ENCODE peak calls at places on chromosome 6, in six cellular contexts. C is CD8-positive, alpha-beta memory T cell; L is lower lobe of right lung; G is lung; P is left lung; S is upper lobe of right lung. T is an unnamed sample.

GRCh38 chr6:38143191-38144154 is 323.9 kb downstream of the ZFAND3 start:
- DNase-seq in C (no peak), S (peak; percentile 49), L (no peak), G (no peak), P (no peak), T (no peak)

GRCh38 chr6:1622851-1623768 is 13.4 kb downstream of the FOXC1 start:
- DNase-seq in L (no peak), C (no peak), G (no peak), S (no peak), P (no peak), T (no peak)

GRCh38 chr6:145887969-145888368 is 73.4 kb upstream of the FBXO30 start:
- DNase-seq in L (no peak), C (no peak), G (no peak), S (no peak), P (no peak), T (no peak)

GRCh38 chr6:40326689-40327404 is 260.3 kb downstream of the LRFN2 start:
- DNase-seq in L (no peak), P (no peak), G (no peak), S (no peak), C (no peak), T (no peak)

GRCh38 chr6:78611097-78611625 is 256.2 kb upstream of the IRAK1BP1 start:
- DNase-seq in L (no peak), S (no peak), G (no peak), C (no peak), P (no peak), T (no peak)

GRCh38 chr6:117508450-117508971 is 26.0 kb downstream of the DCBLD1 start:
- DNase-seq in S (no peak), L (no peak), G (no peak), P (no peak), C (no peak), T (no peak)

GRCh38 chr6:138863331-138863730 is 67.4 kb downstream of the ECT2L start:
- DNase-seq in S (no peak), C (no peak), G (no peak), L (no peak), P (peak; percentile 36), T (no peak)

GRCh38 chr6:112100561-112100960 is 13.2 kb downstream of the FAM229B start:
- DNase-seq in P (no peak), L (no peak), G (no peak), C (no peak), S (no peak), T (no peak)

GRCh38 chr6:44275749-44276648 is 5.7 kb downstream of the TMEM151B start:
- DNase-seq in P (no peak), L (no peak), G (no peak), C (no peak), S (no peak), T (no peak)

GRCh38 chr6:18148304-18149025 is 6.4 kb downstream of the TPMT start:
- DNase-seq in C (no peak), P (no peak), S (no peak), G (no peak), L (no peak), T (peak; percentile 92)

GRCh38 chr6:127110712-127111111 is 7.8 kb upstream of the RSPO3 start:
- DNase-seq in P (no peak), S (no peak), L (no peak), C (no peak), G (no peak), T (no peak)

GRCh38 chr6:48087448-48087847 is 23.5 kb downstream of the PTCHD4 start:
- DNase-seq in S (no peak), L (no peak), P (no peak), C (no peak), G (no peak), T (no peak)

GRCh38 chr6:138012682-138013081 is 94.5 kb downstream of the PERP start:
- DNase-seq in P (no peak), S (no peak), L (no peak), C (no peak), G (no peak), T (no peak)

GRCh38 chr6:153138930-153139329 is 7.8 kb upstream of the RGS17 start:
- DNase-seq in L (no peak), S (no peak), C (no peak), P (no peak), G (no peak), T (no peak)

GRCh38 chr6:22363966-22364296 is 67.1 kb upstream of the PRL start:
- DNase-seq in L (no peak), C (no peak), P (no peak), G (no peak), S (no peak), T (no peak)

GRCh38 chr6:10630178-10630577 is 64.2 kb downstream of the C6orf52 start:
- DNase-seq in G (no peak), L (no peak), P (no peak), C (no peak), S (no peak), T (no peak)

GRCh38 chr6:57242505-57242904 is 20.4 kb upstream of the RAB23 start:
- DNase-seq in C (no peak), L (no peak), P (no peak), G (no peak), S (no peak), T (peak; percentile 85)

GRCh38 chr6:139533573-139534471 is 159.4 kb upstream of the CITED2 start:
- DNase-seq in S (peak; percentile 71), G (peak; percentile 49), C (no peak), P (peak; percentile 50), L (peak; percentile 61), T (peak; percentile 83)

GRCh38 chr6:40349092-40349491 is 238.1 kb downstream of the LRFN2 start:
- DNase-seq in S (no peak), L (no peak), P (no peak), C (no peak), G (peak; percentile 27), T (no peak)

GRCh38 chr6:139778688-139779087 is 404.2 kb upstream of the CITED2 start:
- DNase-seq in S (no peak), L (no peak), G (no peak), C (no peak), P (no peak), T (peak; percentile 16)

GRCh38 chr6:17484201-17484606 is 90.8 kb downstream of the CAP2 start:
- DNase-seq in C (no peak), P (no peak), G (no peak), L (no peak), S (no peak), T (no peak)

DNA sequence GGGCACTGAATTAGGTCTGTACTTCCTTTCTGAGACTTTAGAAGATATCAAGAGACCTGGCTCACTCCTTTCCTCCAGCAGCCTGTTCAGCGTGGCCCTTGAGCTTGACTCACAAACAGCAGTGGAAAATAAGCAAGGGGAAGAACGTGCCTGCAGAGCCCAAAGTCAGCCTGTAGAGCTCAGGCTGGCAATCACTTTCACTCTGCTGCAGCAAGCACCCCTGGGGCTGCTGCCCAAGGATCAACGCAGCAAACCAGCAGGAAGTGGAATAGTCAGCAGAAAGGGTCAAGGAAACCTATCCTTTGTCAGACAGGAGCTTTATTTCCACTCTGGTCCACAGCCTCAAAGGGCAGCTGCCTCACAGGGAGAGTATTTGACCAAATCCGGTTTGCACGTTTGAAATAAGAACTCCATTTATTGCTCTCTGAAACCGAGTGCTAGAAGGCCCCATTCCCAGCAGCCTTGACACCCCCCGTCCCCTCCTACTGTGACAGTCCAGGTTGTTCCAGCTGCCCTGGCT is 77.4 kb downstream of the PRDM1 start:
- DNase-seq in C (peak; percentile 44), G (no peak), P (peak; percentile 61), S (no peak), L (peak; percentile 55), T (peak; percentile 78)
- H3K4me3 ChIP-seq in C (peak overlapping the region; percentile 16), G (no peak overlapping the region), P (no peak overlapping the region), S (peak overlapping the region; percentile 17), L (peak overlapping the region; percentile 17), T (peak overlapping the region; percentile 3)

DNA sequence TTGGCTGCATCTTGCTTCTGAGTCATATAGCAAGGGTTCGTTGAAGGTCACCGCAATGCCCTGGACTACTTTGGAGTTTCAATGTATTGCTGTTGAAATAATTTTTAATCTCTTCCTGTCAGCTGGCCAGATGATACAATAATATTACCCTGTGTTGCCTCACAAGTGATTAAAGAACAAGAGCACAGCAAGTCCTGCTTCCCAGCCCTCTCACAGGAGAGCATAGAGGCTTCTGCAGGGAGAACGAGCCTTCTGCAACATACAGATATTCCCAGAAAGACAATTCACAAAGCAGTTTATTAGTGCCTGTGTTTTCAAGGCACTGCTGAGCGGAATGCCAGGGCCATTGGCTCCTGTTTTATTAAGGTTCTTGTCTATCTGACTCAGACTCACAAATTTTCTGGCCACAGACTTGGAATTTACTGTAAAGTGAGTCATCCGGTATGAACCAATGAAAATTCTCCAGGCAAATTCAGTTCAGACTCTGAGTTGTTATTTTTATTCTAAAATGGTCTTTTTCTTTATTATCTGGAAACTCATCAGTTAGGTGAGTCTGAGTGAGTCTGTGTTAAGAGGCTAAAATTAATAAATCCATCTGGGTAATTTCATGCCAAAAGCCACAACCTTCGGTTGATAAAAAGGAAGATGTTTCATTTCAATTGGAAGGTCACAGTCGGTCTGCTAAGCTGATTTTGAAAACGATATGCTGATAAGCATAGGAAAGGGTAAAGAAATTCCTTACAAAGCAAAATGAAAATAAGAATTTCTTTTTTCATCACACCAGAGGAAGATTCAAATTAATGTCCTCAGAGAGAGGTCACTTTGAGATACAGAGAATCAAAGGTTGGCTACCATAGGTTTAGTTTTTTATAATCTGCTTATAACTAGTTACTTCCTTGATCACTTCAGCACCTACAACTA is 289.4 kb upstream of the STXBP5 start:
- DNase-seq in P (peak; percentile 38), S (no peak), C (no peak), G (no peak), L (no peak), T (peak; percentile 92)
- H3K4me3 ChIP-seq in P (peak overlapping the region; percentile 8), S (peak overlapping the region; percentile 25), C (no peak overlapping the region), G (no peak overlapping the region), L (peak overlapping the region; percentile 25), T (peak overlapping the region; percentile 37)

GRCh38 chr6:131561925-131562707 is 10.9 kb upstream of the ARG1 start:
- DNase-seq in S (no peak), L (no peak), G (no peak), C (no peak), P (no peak), T (no peak)
- H3K4me3 ChIP-seq in S (no peak overlapping the region), L (no peak overlapping the region), G (no peak overlapping the region), C (no peak overlapping the region), P (no peak overlapping the region), T (no peak overlapping the region)

GRCh38 chr6:32147401-32148132 is 4.2 kb downstream of the PRRT1 start:
- DNase-seq in C (no peak), L (no peak), S (no peak), P (no peak), G (no peak), T (no peak)

GRCh38 chr6:32149577-32149845 is 2.2 kb downstream of the PRRT1 start:
- DNase-seq in L (no peak), P (no peak), S (no peak), G (no peak), C (no peak), T (no peak)

GRCh38 chr6:32148722-32149576 is 2.8 kb downstream of the PRRT1 start:
- DNase-seq in P (peak; percentile 71), G (peak; percentile 63), L (peak; percentile 74), C (peak; percentile 53), S (peak; percentile 83), T (no peak)

GRCh38 chr6:32146687-32147086 is 5.1 kb downstream of the PRRT1 start:
- DNase-seq in P (no peak), S (no peak), L (no peak), G (no peak), C (no peak), T (no peak)

DNA sequence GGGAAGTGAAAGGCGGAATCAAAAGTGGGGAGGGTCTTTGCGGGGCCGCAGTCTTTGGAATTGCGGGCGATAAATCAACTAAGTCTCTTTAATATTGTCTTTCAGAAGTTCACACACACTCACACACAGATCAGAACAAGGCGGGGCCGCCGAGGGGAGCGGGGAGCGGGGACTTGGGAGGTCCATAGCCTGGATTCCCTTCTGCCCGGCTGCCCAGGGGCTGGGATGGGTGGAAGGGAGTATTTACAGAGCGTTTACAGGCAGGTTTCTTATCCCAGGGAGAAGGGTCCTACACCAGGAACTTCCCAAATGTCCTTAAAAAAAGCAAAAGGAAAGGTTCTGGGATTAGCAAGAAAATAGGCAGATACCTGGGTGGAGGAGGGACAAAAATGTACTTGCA is 3.5 kb downstream of the PRRT1 start:
- DNase-seq in P (no peak), S (no peak), C (no peak), L (no peak), G (no peak), T (no peak)
- H3K4me3 ChIP-seq in P (peak overlapping the region; percentile 29), S (no peak overlapping the region), C (no peak overlapping the region), L (peak overlapping the region; percentile 31), G (no peak overlapping the region), T (peak overlapping the region; percentile 21)

T was measured in skeletal muscle cell.